ENCODE peak calls at places on chromosomes 1 and 21, in eight cellular contexts. One of them, this sample, is unnamed.

GRCh38 chr1:45322486-45323040 is 4.1 kb upstream of the HPDL start:
- DNase-seq in CD4-positive, alpha-beta memory T cell: no peak
- DNase-seq in heart right ventricle: no peak
- DNase-seq in uterus: no peak
- DNase-seq in Peyer's patch: no peak
- DNase-seq in ovary: no peak
- DNase-seq in right lobe of liver: no peak
- DNase-seq in stomach: peak
- DNase-seq in this sample: no peak

GRCh38 chr1:56525463-56526155 is 53.8 kb downstream of the PLPP3 start:
- DNase-seq in CD4-positive, alpha-beta memory T cell: no peak
- DNase-seq in heart right ventricle: no peak
- DNase-seq in uterus: no peak
- DNase-seq in Peyer's patch: peak
- DNase-seq in ovary: no peak
- DNase-seq in right lobe of liver: peak
- DNase-seq in stomach: peak
- DNase-seq in this sample: no peak

GRCh38 chr1:30327370-30328099 is 395.9 kb downstream of the MATN1 start:
- DNase-seq in CD4-positive, alpha-beta memory T cell: no peak
- DNase-seq in heart right ventricle: no peak
- DNase-seq in uterus: no peak
- DNase-seq in Peyer's patch: no peak
- DNase-seq in ovary: no peak
- DNase-seq in right lobe of liver: no peak
- DNase-seq in stomach: peak
- DNase-seq in this sample: no peak

GRCh38 chr1:62900566-62900965 is 116.6 kb downstream of the ATG4C start:
- DNase-seq in CD4-positive, alpha-beta memory T cell: no peak
- DNase-seq in heart right ventricle: no peak
- DNase-seq in uterus: no peak
- DNase-seq in Peyer's patch: no peak
- DNase-seq in ovary: no peak
- DNase-seq in right lobe of liver: no peak
- DNase-seq in stomach: no peak
- DNase-seq in this sample: no peak

GRCh38 chr1:28512058-28512611 is 6.3 kb downstream of the RCC1 start:
- DNase-seq in CD4-positive, alpha-beta memory T cell: no peak
- DNase-seq in heart right ventricle: no peak
- DNase-seq in uterus: no peak
- DNase-seq in Peyer's patch: no peak
- DNase-seq in ovary: no peak
- DNase-seq in right lobe of liver: no peak
- DNase-seq in stomach: no peak
- DNase-seq in this sample: no peak

GRCh38 chr1:199490804-199491527 is 536.5 kb upstream of the NR5A2 start:
- DNase-seq in CD4-positive, alpha-beta memory T cell: no peak
- DNase-seq in heart right ventricle: no peak
- DNase-seq in uterus: no peak
- DNase-seq in Peyer's patch: no peak
- DNase-seq in ovary: no peak
- DNase-seq in right lobe of liver: no peak
- DNase-seq in stomach: no peak
- DNase-seq in this sample: no peak

GRCh38 chr1:226825037-226825745 is 45.2 kb upstream of the PSEN2 start:
- DNase-seq in CD4-positive, alpha-beta memory T cell: no peak
- DNase-seq in heart right ventricle: no peak
- DNase-seq in uterus: peak
- DNase-seq in Peyer's patch: no peak
- DNase-seq in ovary: no peak
- DNase-seq in right lobe of liver: no peak
- DNase-seq in stomach: no peak
- DNase-seq in this sample: no peak

GRCh38 chr1:151858030-151858746 is 4.7 kb upstream of the THEM5 start:
- DNase-seq in CD4-positive, alpha-beta memory T cell: no peak
- DNase-seq in heart right ventricle: no peak
- DNase-seq in uterus: no peak
- DNase-seq in Peyer's patch: no peak
- DNase-seq in ovary: no peak
- DNase-seq in right lobe of liver: no peak
- DNase-seq in stomach: no peak
- DNase-seq in this sample: no peak

GRCh38 chr1:112444269-112444668 is 48.3 kb downstream of the CTTNBP2NL start:
- DNase-seq in CD4-positive, alpha-beta memory T cell: no peak
- DNase-seq in heart right ventricle: no peak
- DNase-seq in uterus: no peak
- DNase-seq in Peyer's patch: no peak
- DNase-seq in ovary: no peak
- DNase-seq in right lobe of liver: no peak
- DNase-seq in stomach: no peak
- DNase-seq in this sample: no peak

GRCh38 chr1:189597083-189597482 is 880.6 kb downstream of the BRINP3 start:
- DNase-seq in CD4-positive, alpha-beta memory T cell: no peak
- DNase-seq in heart right ventricle: no peak
- DNase-seq in uterus: no peak
- DNase-seq in Peyer's patch: no peak
- DNase-seq in ovary: no peak
- DNase-seq in right lobe of liver: no peak
- DNase-seq in stomach: peak
- DNase-seq in this sample: no peak

GRCh38 chr21:42818328-42818749 is 61.0 kb downstream of the WDR4 start:
- DNase-seq in CD4-positive, alpha-beta memory T cell: peak
- DNase-seq in heart right ventricle: peak
- DNase-seq in uterus: peak
- DNase-seq in Peyer's patch: peak
- DNase-seq in ovary: peak
- DNase-seq in right lobe of liver: peak
- DNase-seq in stomach: peak
- DNase-seq in this sample: peak

GRCh38 chr1:68338107-68338506 is 105.8 kb upstream of the WLS start:
- DNase-seq in CD4-positive, alpha-beta memory T cell: no peak
- DNase-seq in heart right ventricle: no peak
- DNase-seq in uterus: no peak
- DNase-seq in Peyer's patch: no peak
- DNase-seq in ovary: no peak
- DNase-seq in right lobe of liver: no peak
- DNase-seq in stomach: no peak
- DNase-seq in this sample: no peak

GRCh38 chr1:30919025-30919881 is 10.7 kb upstream of the SDC3 start:
- DNase-seq in CD4-positive, alpha-beta memory T cell: no peak
- DNase-seq in heart right ventricle: no peak
- DNase-seq in uterus: no peak
- DNase-seq in Peyer's patch: no peak
- DNase-seq in ovary: no peak
- DNase-seq in right lobe of liver: no peak
- DNase-seq in stomach: no peak
- DNase-seq in this sample: no peak

GRCh38 chr1:66576645-66577044 is 42.7 kb downstream of the SGIP1 start:
- DNase-seq in CD4-positive, alpha-beta memory T cell: no peak
- DNase-seq in heart right ventricle: peak
- DNase-seq in uterus: peak
- DNase-seq in Peyer's patch: no peak
- DNase-seq in ovary: peak
- DNase-seq in right lobe of liver: no peak
- DNase-seq in stomach: no peak
- DNase-seq in this sample: no peak

GRCh38 chr1:228393811-228394570 is 12.6 kb downstream of the TRIM11 start:
- DNase-seq in CD4-positive, alpha-beta memory T cell: no peak
- DNase-seq in heart right ventricle: no peak
- DNase-seq in uterus: no peak
- DNase-seq in Peyer's patch: no peak
- DNase-seq in ovary: peak
- DNase-seq in right lobe of liver: peak
- DNase-seq in stomach: no peak
- DNase-seq in this sample: no peak

GRCh38 chr1:165434264-165434663 is 10.7 kb downstream of the RXRG start:
- DNase-seq in CD4-positive, alpha-beta memory T cell: no peak
- DNase-seq in heart right ventricle: no peak
- DNase-seq in uterus: no peak
- DNase-seq in Peyer's patch: no peak
- DNase-seq in ovary: no peak
- DNase-seq in right lobe of liver: no peak
- DNase-seq in stomach: no peak
- DNase-seq in this sample: no peak

GRCh38 chr1:198678301-198678836 is 39.5 kb downstream of the PTPRC start:
- DNase-seq in CD4-positive, alpha-beta memory T cell: peak
- DNase-seq in heart right ventricle: no peak
- DNase-seq in uterus: no peak
- DNase-seq in Peyer's patch: no peak
- DNase-seq in ovary: no peak
- DNase-seq in right lobe of liver: no peak
- DNase-seq in stomach: no peak
- DNase-seq in this sample: no peak

GRCh38 chr1:38685373-38685772 is 174.2 kb downstream of the RRAGC start:
- DNase-seq in CD4-positive, alpha-beta memory T cell: no peak
- DNase-seq in heart right ventricle: no peak
- DNase-seq in uterus: no peak
- DNase-seq in Peyer's patch: no peak
- DNase-seq in ovary: no peak
- DNase-seq in right lobe of liver: no peak
- DNase-seq in stomach: no peak
- DNase-seq in this sample: no peak

GRCh38 chr1:102463328-102463727 is 466.6 kb upstream of the OLFM3 start:
- DNase-seq in CD4-positive, alpha-beta memory T cell: no peak
- DNase-seq in heart right ventricle: no peak
- DNase-seq in uterus: no peak
- DNase-seq in Peyer's patch: no peak
- DNase-seq in ovary: no peak
- DNase-seq in right lobe of liver: no peak
- DNase-seq in stomach: no peak
- DNase-seq in this sample: no peak

GRCh38 chr1:58898739-58899580 is 115.1 kb upstream of the JUN start:
- DNase-seq in CD4-positive, alpha-beta memory T cell: no peak
- DNase-seq in heart right ventricle: peak
- DNase-seq in uterus: peak
- DNase-seq in Peyer's patch: no peak
- DNase-seq in ovary: peak
- DNase-seq in right lobe of liver: peak
- DNase-seq in stomach: no peak
- DNase-seq in this sample: peak

GRCh38 chr1:70319750-70320149 is 34.8 kb downstream of the ANKRD13C start:
- DNase-seq in CD4-positive, alpha-beta memory T cell: no peak
- DNase-seq in heart right ventricle: no peak
- DNase-seq in uterus: no peak
- DNase-seq in Peyer's patch: no peak
- DNase-seq in ovary: no peak
- DNase-seq in right lobe of liver: no peak
- DNase-seq in stomach: no peak
- DNase-seq in this sample: no peak

GRCh38 chr1:151060241-151061011 is at the start of gene MLLT11:
- DNase-seq in CD4-positive, alpha-beta memory T cell: no peak
- DNase-seq in heart right ventricle: peak
- DNase-seq in uterus: peak
- DNase-seq in Peyer's patch: peak
- DNase-seq in ovary: peak
- DNase-seq in right lobe of liver: peak
- DNase-seq in stomach: no peak
- DNase-seq in this sample: no peak

GRCh38 chr21:32088471-32088870 is 190.4 kb downstream of the MIS18A start:
- DNase-seq in CD4-positive, alpha-beta memory T cell: no peak
- DNase-seq in heart right ventricle: no peak
- DNase-seq in uterus: no peak
- DNase-seq in Peyer's patch: no peak
- DNase-seq in ovary: no peak
- DNase-seq in right lobe of liver: no peak
- DNase-seq in stomach: no peak
- DNase-seq in this sample: no peak

GRCh38 chr1:200738733-200739498 is at the start of gene CAMSAP2:
- DNase-seq in CD4-positive, alpha-beta memory T cell: peak
- DNase-seq in heart right ventricle: peak
- DNase-seq in uterus: peak
- DNase-seq in Peyer's patch: peak
- DNase-seq in ovary: peak
- DNase-seq in right lobe of liver: peak
- DNase-seq in stomach: peak
- DNase-seq in this sample: peak
- H3K27ac ChIP-seq in CD4-positive, alpha-beta memory T cell: peak
- H3K27ac ChIP-seq in heart right ventricle: peak
- H3K27ac ChIP-seq in uterus: peak
- H3K27ac ChIP-seq in Peyer's patch: peak
- H3K27ac ChIP-seq in ovary: peak
- H3K27ac ChIP-seq in right lobe of liver: peak
- H3K27ac ChIP-seq in stomach: peak
- H3K27ac ChIP-seq in this sample: peak

GRCh38 chr1:116680752-116681151 is 13.2 kb upstream of the IGSF3 start:
- DNase-seq in CD4-positive, alpha-beta memory T cell: no peak
- DNase-seq in heart right ventricle: no peak
- DNase-seq in uterus: no peak
- DNase-seq in Peyer's patch: no peak
- DNase-seq in ovary: no peak
- DNase-seq in right lobe of liver: no peak
- DNase-seq in stomach: no peak
- DNase-seq in this sample: no peak

GRCh38 chr1:116679091-116679827 is 11.7 kb upstream of the IGSF3 start:
- DNase-seq in CD4-positive, alpha-beta memory T cell: no peak
- DNase-seq in heart right ventricle: no peak
- DNase-seq in uterus: no peak
- DNase-seq in Peyer's patch: no peak
- DNase-seq in ovary: no peak
- DNase-seq in right lobe of liver: no peak
- DNase-seq in stomach: no peak
- DNase-seq in this sample: no peak

GRCh38 chr1:116678732-116679090 is 11.2 kb upstream of the IGSF3 start:
- DNase-seq in CD4-positive, alpha-beta memory T cell: no peak
- DNase-seq in heart right ventricle: no peak
- DNase-seq in uterus: no peak
- DNase-seq in Peyer's patch: no peak
- DNase-seq in ovary: no peak
- DNase-seq in right lobe of liver: no peak
- DNase-seq in stomach: no peak
- DNase-seq in this sample: no peak

GRCh38 chr1:116681343-116681899 is 13.9 kb upstream of the IGSF3 start:
- DNase-seq in CD4-positive, alpha-beta memory T cell: no peak
- DNase-seq in heart right ventricle: no peak
- DNase-seq in uterus: no peak
- DNase-seq in Peyer's patch: no peak
- DNase-seq in ovary: no peak
- DNase-seq in right lobe of liver: no peak
- DNase-seq in stomach: no peak
- DNase-seq in this sample: no peak

GRCh38 chr1:116679828-116680628 is 12.5 kb upstream of the IGSF3 start:
- DNase-seq in CD4-positive, alpha-beta memory T cell: no peak
- DNase-seq in heart right ventricle: no peak
- DNase-seq in uterus: no peak
- DNase-seq in Peyer's patch: no peak
- DNase-seq in ovary: no peak
- DNase-seq in right lobe of liver: no peak
- DNase-seq in stomach: no peak
- DNase-seq in this sample: no peak
- H3K27ac ChIP-seq in CD4-positive, alpha-beta memory T cell: no peak
- H3K27ac ChIP-seq in heart right ventricle: no peak
- H3K27ac ChIP-seq in uterus: no peak
- H3K27ac ChIP-seq in Peyer's patch: no peak
- H3K27ac ChIP-seq in ovary: no peak
- H3K27ac ChIP-seq in right lobe of liver: no peak
- H3K27ac ChIP-seq in stomach: no peak
- H3K27ac ChIP-seq in this sample: no peak

GRCh38 chr21:38525454-38525853 is 27.2 kb upstream of the ERG start:
- DNase-seq in CD4-positive, alpha-beta memory T cell: no peak
- DNase-seq in heart right ventricle: no peak
- DNase-seq in uterus: no peak
- DNase-seq in Peyer's patch: no peak
- DNase-seq in ovary: no peak
- DNase-seq in right lobe of liver: no peak
- DNase-seq in stomach: no peak
- DNase-seq in this sample: no peak
- H3K27ac ChIP-seq in CD4-positive, alpha-beta memory T cell: no peak
- H3K27ac ChIP-seq in heart right ventricle: no peak
- H3K27ac ChIP-seq in uterus: no peak
- H3K27ac ChIP-seq in Peyer's patch: no peak
- H3K27ac ChIP-seq in ovary: no peak
- H3K27ac ChIP-seq in right lobe of liver: no peak
- H3K27ac ChIP-seq in stomach: no peak
- H3K27ac ChIP-seq in this sample: no peak

GRCh38 chr21:46039891-46040660 is 57.8 kb upstream of the COL6A2 start:
- DNase-seq in CD4-positive, alpha-beta memory T cell: no peak
- DNase-seq in heart right ventricle: no peak
- DNase-seq in uterus: no peak
- DNase-seq in Peyer's patch: no peak
- DNase-seq in ovary: peak
- DNase-seq in right lobe of liver: no peak
- DNase-seq in stomach: no peak
- DNase-seq in this sample: no peak
- H3K27ac ChIP-seq in CD4-positive, alpha-beta memory T cell: no peak
- H3K27ac ChIP-seq in heart right ventricle: no peak
- H3K27ac ChIP-seq in uterus: peak
- H3K27ac ChIP-seq in Peyer's patch: no peak
- H3K27ac ChIP-seq in ovary: peak
- H3K27ac ChIP-seq in right lobe of liver: no peak
- H3K27ac ChIP-seq in stomach: no peak
- H3K27ac ChIP-seq in this sample: no peak

This sample was measured in upper lobe of left lung.